ENCODE peak calls at places on chromosomes 11 and 22, in four cellular contexts. P, N, K and Y are unnamed samples.

GRCh38 chr11:32266611-32267010 is 168.7 kb downstream of the WT1 start:
- DNase-seq in P (no peak), K (no peak), N (peak), Y (no peak)

GRCh38 chr22:25644122-25644521 is 79.6 kb downstream of the GRK3 start:
- DNase-seq in P (no peak), K (no peak), N (no peak), Y (no peak)

GRCh38 chr22:20816559-20816958 is 42.1 kb downstream of the PI4KA start:
- DNase-seq in N (no peak), K (no peak), P (no peak), Y (peak)

GRCh38 chr22:46797355-46797754 is 34.9 kb downstream of the TBC1D22A start:
- DNase-seq in P (no peak), N (peak), K (peak), Y (peak)

GRCh38 chr22:20749453-20749852 is 24.5 kb upstream of the SERPIND1 start:
- DNase-seq in K (no peak), P (peak), N (no peak), Y (no peak)

GRCh38 chr11:70381872-70382842 is 16.2 kb upstream of the CTTN start:
- DNase-seq in N (peak), K (peak), P (no peak), Y (no peak)

GRCh38 chr11:124538019-124538418 is 5.4 kb downstream of the OR8B12 start:
- DNase-seq in K (peak), N (peak), P (no peak), Y (no peak)

GRCh38 chr11:33941637-33942160 is 49.8 kb upstream of the LMO2 start:
- DNase-seq in P (no peak), K (peak), N (peak), Y (no peak)

GRCh38 chr22:49010901-49011300 is 816.8 kb downstream of the BRD1 start:
- DNase-seq in K (no peak), N (no peak), P (peak), Y (no peak)

GRCh38 chr11:10623797-10624761 is 55.6 kb upstream of the LYVE1 start:
- DNase-seq in N (peak), P (peak), K (no peak), Y (no peak)

GRCh38 chr22:32422062-32422461 is 10.0 kb upstream of the RTCB start:
- DNase-seq in N (no peak), K (no peak), P (no peak), Y (peak)

GRCh38 chr11:29962243-29962642 is 54.6 kb downstream of the KCNA4 start:
- DNase-seq in K (no peak), N (peak), P (no peak), Y (peak)

GRCh38 chr11:102046841-102047240 is 396 bp upstream of the CFAP300 start:
- DNase-seq in N (no peak), P (no peak), K (peak), Y (no peak)

GRCh38 chr11:113189909-113190667 is 124.3 kb upstream of the TTC12 start:
- DNase-seq in K (peak), P (no peak), N (peak), Y (no peak)

GRCh38 chr11:16776716-16777115 is 38.3 kb downstream of the C11orf58 start:
- DNase-seq in N (no peak), K (peak), P (no peak), Y (no peak)

GRCh38 chr11:113514856-113515255 is 39.7 kb upstream of the DRD2 start:
- DNase-seq in N (no peak), K (no peak), P (no peak), Y (no peak)

GRCh38 chr11:127106142-127106541 is 105.6 kb upstream of the KIRREL3 start:
- DNase-seq in N (peak), K (peak), P (no peak), Y (no peak)

GRCh38 chr11:74100735-74101134 is 70.1 kb downstream of the C2CD3 start:
- DNase-seq in K (no peak), N (no peak), P (no peak), Y (no peak)

GRCh38 chr22:48749555-48750227 is 1078.0 kb downstream of the BRD1 start:
- DNase-seq in K (no peak), P (no peak), N (no peak), Y (no peak)

GRCh38 chr22:26404851-26405357 is 24.2 kb upstream of the ASPHD2 start:
- DNase-seq in K (no peak), N (peak), P (no peak), Y (no peak)

GRCh38 chr11:97995874-97996273 is 1024.9 kb upstream of the CNTN5 start:
- DNase-seq in P (no peak), K (no peak), N (peak), Y (no peak)

GRCh38 chr11:93221539-93221938 is 23.7 kb upstream of the SLC36A4 start:
- DNase-seq in N (no peak), P (no peak), K (no peak), Y (no peak)

GRCh38 chr11:126647735-126648134 is 292.2 kb downstream of the ST3GAL4 start:
- DNase-seq in K (peak), N (peak), P (no peak), Y (peak)

DNA sequence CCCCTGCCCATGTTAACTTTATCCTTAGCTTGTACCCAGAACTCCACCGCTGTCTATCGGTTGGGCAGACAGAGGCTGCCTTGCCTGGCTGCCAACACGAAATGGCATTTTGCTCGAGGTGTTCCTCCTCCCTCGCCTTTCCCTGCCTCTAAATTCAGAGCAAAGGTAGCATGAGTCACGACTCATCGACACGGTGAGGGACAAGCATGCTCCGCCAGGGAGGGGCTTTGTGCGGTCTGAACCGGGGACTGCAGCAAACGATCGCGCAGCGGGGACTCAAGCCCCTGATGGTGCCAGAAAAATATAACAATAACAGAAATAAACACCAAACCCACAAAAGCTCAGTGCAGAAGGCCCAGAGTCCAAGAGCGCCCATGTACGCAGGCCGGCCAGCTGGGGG is 52.3 kb downstream of the RTL6 start:
- DNase-seq in K (no peak), P (peak), N (no peak), Y (peak)
- H3K4me3 ChIP-seq in K (no peak), P (no peak), N (no peak), Y (no peak)

GRCh38 chr22:35835998-35836691 is 118.5 kb downstream of the APOL5 start:
- DNase-seq in N (peak), K (peak), P (no peak), Y (peak)
- H3K4me3 ChIP-seq in N (no peak), K (peak), P (peak), Y (peak)

GRCh38 chr22:23903328-23903971 is 9.3 kb downstream of the MIF start:
- DNase-seq in N (no peak), K (no peak), P (no peak), Y (no peak)

GRCh38 chr22:23899042-23899745 is 5.0 kb downstream of the MIF start:
- DNase-seq in P (no peak), K (no peak), N (no peak), Y (no peak)

GRCh38 chr22:23904855-23905254 is 10.7 kb downstream of the MIF start:
- DNase-seq in K (no peak), P (no peak), N (no peak), Y (no peak)

GRCh38 chr22:23898006-23898974 is 4.1 kb downstream of the MIF start:
- DNase-seq in P (no peak), K (no peak), N (peak), Y (no peak)

GRCh38 chr22:23901600-23901999 is 7.4 kb downstream of the MIF start:
- DNase-seq in K (no peak), N (no peak), P (no peak), Y (no peak)
- H3K4me3 ChIP-seq in K (no peak), N (no peak), P (no peak), Y (no peak)

DNA sequence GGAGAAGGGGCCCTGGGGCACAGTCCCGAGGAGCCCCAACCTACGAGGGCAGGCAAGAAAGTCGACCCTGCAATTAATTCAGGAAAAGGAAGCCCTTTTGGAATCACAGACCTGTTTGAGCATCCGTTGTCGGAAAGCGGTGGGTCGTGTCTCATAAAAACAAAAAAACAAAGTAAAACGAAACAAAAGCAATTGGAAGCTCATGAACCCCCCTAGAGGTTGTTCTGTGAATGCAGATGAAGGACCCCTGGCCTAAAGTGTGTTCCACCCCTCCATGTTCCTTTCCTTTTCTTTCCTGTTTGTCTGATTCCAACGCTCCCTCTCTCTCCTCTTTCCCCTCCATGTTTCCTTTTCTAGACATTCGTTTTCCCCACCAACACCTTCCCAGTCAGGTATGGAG is 203.7 kb downstream of the GRIK4 start:
- DNase-seq in K (no peak), P (no peak), N (peak), Y (no peak)
- H3K4me3 ChIP-seq in K (peak), P (peak), N (no peak), Y (no peak)